ENCODE peak calls at places on chromosome 7, in four cellular contexts. K is K562, C is GM12878, G is Panc1. N is an unnamed sample.

GRCh38 chr7:53119514-53119933 is 84.1 kb downstream of the POM121L12 start:
- DNase-seq in K (no peak), C (no peak), G (no peak), N (no peak)

GRCh38 chr7:128172151-128172550 is 68.9 kb upstream of the LEP start:
- DNase-seq in K (no peak), C (no peak), G (no peak), N (no peak)

GRCh38 chr7:101386558-101387199 is 24.0 kb downstream of the COL26A1 start:
- DNase-seq in K (no peak), C (no peak), G (no peak), N (no peak)

GRCh38 chr7:107035446-107035845 is 9.1 kb upstream of the PRKAR2B start:
- DNase-seq in K (peak), C (no peak), G (peak), N (no peak)

GRCh38 chr7:48171190-48171589 is at the start of gene ABCA13:
- DNase-seq in K (no peak), C (no peak), G (no peak), N (no peak)

GRCh38 chr7:73663033-73663432 is 4.6 kb upstream of the VPS37D start:
- DNase-seq in K (no peak), C (no peak), G (no peak), N (no peak)

GRCh38 chr7:11786186-11786585 is 45.8 kb downstream of the THSD7A start:
- DNase-seq in K (no peak), C (no peak), G (peak), N (no peak)

GRCh38 chr7:149375234-149376008 is 85.4 kb downstream of the ZNF777 start:
- DNase-seq in K (no peak), C (no peak), G (no peak), N (no peak)

GRCh38 chr7:50580053-50580452 is 14.8 kb upstream of the DDC start:
- DNase-seq in K (no peak), C (no peak), G (no peak), N (no peak)

GRCh38 chr7:23372671-23373070 is 73.5 kb downstream of the MALSU1 start:
- DNase-seq in K (no peak), C (no peak), G (no peak), N (no peak)

GRCh38 chr7:91789558-91789957 is 90.9 kb downstream of the MTERF1 start:
- DNase-seq in K (no peak), C (no peak), G (no peak), N (no peak)

GRCh38 chr7:86826948-86827347 is 183.2 kb downstream of the GRM3 start:
- DNase-seq in K (no peak), C (no peak), G (no peak), N (no peak)

GRCh38 chr7:73623798-73624668 is at the start of gene MLXIPL:
- DNase-seq in K (peak), C (no peak), G (no peak), N (peak)

GRCh38 chr7:18693401-18693800 is 197.9 kb downstream of the HDAC9 start:
- DNase-seq in K (no peak), C (no peak), G (peak), N (no peak)

GRCh38 chr7:82677493-82677892 is 233.9 kb upstream of the CACNA2D1 start:
- DNase-seq in K (no peak), C (no peak), G (no peak), N (peak)

GRCh38 chr7:80876894-80877414 is 41.9 kb downstream of the SEMA3C start:
- DNase-seq in K (no peak), C (no peak), G (no peak), N (peak)

GRCh38 chr7:6636741-6637543 is at the start of gene ZNF316:
- DNase-seq in K (peak), C (no peak), G (no peak), N (peak)

GRCh38 chr7:111357691-111358090 is 204.6 kb downstream of the IMMP2L start:
- DNase-seq in K (no peak), C (no peak), G (no peak), N (no peak)

GRCh38 chr7:115679976-115680375 is 350.6 kb downstream of the TFEC start:
- DNase-seq in K (no peak), C (peak), G (peak), N (peak)

GRCh38 chr7:151078233-151079040 is 2.2 kb downstream of the FASTK start:
- DNase-seq in K (no peak), C (no peak), G (no peak), N (no peak)

GRCh38 chr7:23100697-23101096 is 4.9 kb upstream of the KLHL7 start:
- DNase-seq in K (peak), C (no peak), G (no peak), N (no peak)

GRCh38 chr7:128932862-128933821 is 4.6 kb upstream of the IRF5 start:
- DNase-seq in K (no peak), C (peak), G (no peak), N (peak)

GRCh38 chr7:2732959-2733584 is 45.1 kb downstream of the AMZ1 start:
- DNase-seq in K (peak), C (no peak), G (no peak), N (peak)

GRCh38 chr7:147438216-147438615 is 1152.3 kb upstream of the C7orf33 start:
- DNase-seq in K (no peak), C (no peak), G (no peak), N (no peak)

GRCh38 chr7:1253591-1254207 is 21.0 kb downstream of the UNCX start:
- DNase-seq in K (no peak), C (no peak), G (no peak), N (no peak)

GRCh38 chr7:93509303-93509702 is 65.2 kb downstream of the CALCR start:
- DNase-seq in K (no peak), C (no peak), G (no peak), N (no peak)

GRCh38 chr7:27409776-27410175 is 167.2 kb downstream of the EVX1 start:
- DNase-seq in K (no peak), C (no peak), G (no peak), N (no peak)

DNA sequence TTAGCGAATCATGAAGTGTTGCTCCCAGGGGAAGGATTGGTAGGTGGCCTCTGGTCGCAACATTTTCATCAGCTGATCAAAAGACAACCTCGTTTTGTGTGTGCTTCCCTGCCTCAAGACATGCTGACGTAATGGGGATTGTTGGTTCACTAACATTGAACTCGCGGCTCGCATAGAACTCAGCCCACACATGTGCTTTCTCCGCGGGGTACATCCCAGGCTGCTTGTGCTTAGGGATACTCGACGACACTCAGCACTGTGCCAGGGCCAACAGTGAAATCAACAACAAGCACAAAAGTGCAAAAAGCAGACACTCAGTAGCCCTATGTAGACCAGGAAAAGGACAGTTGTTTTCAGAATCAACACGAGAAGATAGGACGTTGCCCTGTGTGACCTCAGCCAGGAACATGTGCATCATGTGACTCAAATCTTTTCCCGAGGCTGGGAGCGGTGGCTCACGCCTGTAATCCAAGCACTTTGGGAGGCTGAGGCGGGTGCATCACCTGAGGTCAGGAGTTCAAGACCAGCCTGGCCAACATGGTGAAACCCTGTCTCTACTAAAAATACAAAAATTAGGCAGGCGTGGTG is 20.8 kb downstream of the WIPI2 start:
- DNase-seq in K (no peak), C (no peak), G (no peak), N (no peak)
- H3K27ac ChIP-seq in K (no peak), C (no peak), G (no peak), N (no peak)

DNA sequence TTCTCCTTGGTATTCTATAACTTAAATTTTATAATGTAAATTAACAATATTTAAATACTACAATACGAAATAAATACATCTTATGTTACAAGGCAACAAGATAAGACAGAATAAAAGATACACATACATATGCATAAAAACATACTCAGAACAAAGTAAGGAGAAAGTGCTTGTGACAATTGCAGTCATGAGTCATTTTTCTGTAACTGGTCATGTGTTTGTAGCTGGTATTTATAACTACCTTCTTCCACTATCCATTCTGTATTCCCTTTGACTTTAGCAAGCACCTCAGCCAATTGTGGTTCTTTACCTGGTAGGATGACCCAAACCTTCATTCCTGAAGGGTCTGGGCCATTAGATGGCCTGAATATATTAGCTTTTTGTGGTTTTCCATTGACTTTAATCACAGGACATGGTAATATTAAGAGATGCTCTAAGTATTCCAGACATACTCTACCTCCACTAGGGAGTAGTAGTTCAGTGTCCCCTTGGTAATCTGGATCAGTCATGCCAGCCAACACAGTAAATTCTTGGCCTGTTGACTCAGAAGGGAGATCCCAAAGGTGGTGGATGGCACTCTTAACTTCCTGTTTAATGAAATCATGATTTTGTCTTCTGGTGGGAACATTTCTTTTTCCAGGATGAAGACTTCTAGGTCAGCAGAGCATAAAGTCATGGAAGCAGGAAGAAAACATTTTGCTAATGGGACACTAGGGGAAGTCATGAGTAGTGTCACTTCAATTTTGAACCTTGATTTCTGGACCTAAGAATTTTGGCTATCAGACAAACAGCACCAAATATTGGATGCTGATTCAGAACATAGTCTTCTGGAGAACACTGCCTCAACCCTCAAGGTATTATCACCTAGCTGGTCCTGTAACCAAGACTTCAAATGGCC is 733.7 kb upstream of the IGFBP3 start:
- DNase-seq in K (no peak), C (no peak), G (no peak), N (no peak)
- TF ChIP-seq CTCF in K (no peak), C (no peak), G (no peak), N (no peak)

DNA sequence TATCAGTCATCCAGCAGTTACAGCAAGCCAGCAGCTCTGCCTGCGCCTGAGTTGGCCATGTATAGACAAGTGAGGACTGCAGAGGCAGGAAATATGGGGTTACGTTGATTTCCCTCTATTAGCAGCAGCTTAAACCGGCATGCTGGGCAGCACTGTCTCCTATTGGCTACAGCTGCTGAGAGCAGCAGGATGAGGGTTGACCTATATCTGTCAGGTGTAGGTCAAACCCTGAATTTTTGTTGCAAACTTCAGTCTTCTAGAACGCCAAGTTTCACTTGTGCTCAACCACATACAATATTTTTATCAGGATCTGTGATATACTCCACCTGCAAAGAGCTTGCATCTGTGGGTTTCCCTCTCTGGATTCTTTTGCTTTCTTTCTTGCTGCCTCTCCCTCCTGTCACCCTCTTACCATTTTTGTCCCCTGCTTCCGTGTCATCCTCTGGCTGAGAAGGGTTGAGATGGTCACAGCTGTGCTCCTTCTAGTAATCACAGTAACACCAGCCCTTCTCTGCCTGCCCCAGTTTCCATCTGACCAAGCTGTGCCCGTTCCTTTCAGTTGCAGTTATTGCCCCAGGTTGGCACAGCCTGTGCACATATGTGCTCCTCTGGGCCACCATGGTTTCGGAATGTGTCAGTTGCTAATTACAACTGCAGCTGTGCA is 23.8 kb upstream of the GLCCI1 start:
- DNase-seq in K (no peak), C (peak), G (no peak), N (peak)
- TF ChIP-seq POLR2AphosphoS5 in K (no peak), C (peak), G (no peak), N (peak)

GRCh38 chr7:121024568-121025055 is 36.1 kb downstream of the CPED1 start:
- DNase-seq in K (no peak), C (no peak), G (no peak), N (no peak)

GRCh38 chr7:121026159-121026558 is 37.6 kb downstream of the CPED1 start:
- DNase-seq in K (no peak), C (no peak), G (no peak), N (no peak)

GRCh38 chr7:121027761-121028681 is 39.5 kb downstream of the CPED1 start:
- DNase-seq in K (no peak), C (no peak), G (no peak), N (no peak)

GRCh38 chr7:121029302-121029701 is 40.8 kb downstream of the CPED1 start:
- DNase-seq in K (no peak), C (no peak), G (no peak), N (no peak)

GRCh38 chr7:121026577-121027111 is 38.1 kb downstream of the CPED1 start:
- DNase-seq in K (no peak), C (no peak), G (no peak), N (no peak)
- H3K27ac ChIP-seq in K (no peak), C (no peak), G (no peak), N (peak)

GRCh38 chr7:78607099-78607498 is 808.5 kb downstream of the PHTF2 start:
- DNase-seq in K (no peak), C (no peak), G (no peak), N (no peak)
- TF ChIP-seq CTCF in K (no peak), C (peak), G (peak), N (no peak)

GRCh38 chr7:95608344-95609173 is 12.2 kb upstream of the PDK4 start:
- DNase-seq in K (peak), C (peak), G (peak), N (peak)
- TF ChIP-seq POLR2AphosphoS5 in K (no peak), C (no peak), G (peak), N (peak)

GRCh38 chr7:133746305-133746704 is 380.8 kb upstream of the LRGUK start:
- DNase-seq in K (no peak), C (no peak), G (no peak), N (no peak)
- H3K27ac ChIP-seq in K (no peak), C (no peak), G (no peak), N (no peak)

GRCh38 chr7:45253368-45253767 is 95.8 kb downstream of the RAMP3 start:
- DNase-seq in K (no peak), C (no peak), G (no peak), N (no peak)

GRCh38 chr7:45255187-45255586 is 97.6 kb downstream of the RAMP3 start:
- DNase-seq in K (no peak), C (no peak), G (no peak), N (no peak)

GRCh38 chr7:45252248-45252647 is 94.7 kb downstream of the RAMP3 start:
- DNase-seq in K (no peak), C (no peak), G (no peak), N (no peak)

GRCh38 chr7:45256309-45256708 is 98.7 kb downstream of the RAMP3 start:
- DNase-seq in K (no peak), C (no peak), G (no peak), N (no peak)

DNA sequence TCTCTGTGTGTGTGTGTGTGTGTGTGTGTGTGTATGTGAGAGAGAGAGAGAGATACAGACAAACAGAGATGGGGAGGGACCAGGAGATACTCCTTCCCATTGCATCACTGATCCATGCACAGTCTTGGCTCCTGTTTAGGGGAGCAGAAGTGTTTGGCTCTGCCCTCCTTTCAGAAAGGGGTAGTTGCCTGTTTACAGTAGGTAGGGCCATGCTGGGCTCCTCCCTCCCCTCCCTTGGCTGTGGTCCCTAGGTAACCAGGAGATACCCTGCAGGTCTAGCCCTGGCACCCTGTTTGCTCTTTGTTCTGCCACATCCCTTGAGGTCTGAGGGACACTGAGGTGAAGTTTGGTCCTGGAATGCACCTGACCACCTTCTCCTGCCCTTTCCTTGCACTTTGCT is 95.3 kb downstream of the RAMP3 start:
- DNase-seq in K (no peak), C (no peak), G (no peak), N (no peak)
- TF ChIP-seq CTCF in K (no peak), C (no peak), G (no peak), N (no peak)

DNA sequence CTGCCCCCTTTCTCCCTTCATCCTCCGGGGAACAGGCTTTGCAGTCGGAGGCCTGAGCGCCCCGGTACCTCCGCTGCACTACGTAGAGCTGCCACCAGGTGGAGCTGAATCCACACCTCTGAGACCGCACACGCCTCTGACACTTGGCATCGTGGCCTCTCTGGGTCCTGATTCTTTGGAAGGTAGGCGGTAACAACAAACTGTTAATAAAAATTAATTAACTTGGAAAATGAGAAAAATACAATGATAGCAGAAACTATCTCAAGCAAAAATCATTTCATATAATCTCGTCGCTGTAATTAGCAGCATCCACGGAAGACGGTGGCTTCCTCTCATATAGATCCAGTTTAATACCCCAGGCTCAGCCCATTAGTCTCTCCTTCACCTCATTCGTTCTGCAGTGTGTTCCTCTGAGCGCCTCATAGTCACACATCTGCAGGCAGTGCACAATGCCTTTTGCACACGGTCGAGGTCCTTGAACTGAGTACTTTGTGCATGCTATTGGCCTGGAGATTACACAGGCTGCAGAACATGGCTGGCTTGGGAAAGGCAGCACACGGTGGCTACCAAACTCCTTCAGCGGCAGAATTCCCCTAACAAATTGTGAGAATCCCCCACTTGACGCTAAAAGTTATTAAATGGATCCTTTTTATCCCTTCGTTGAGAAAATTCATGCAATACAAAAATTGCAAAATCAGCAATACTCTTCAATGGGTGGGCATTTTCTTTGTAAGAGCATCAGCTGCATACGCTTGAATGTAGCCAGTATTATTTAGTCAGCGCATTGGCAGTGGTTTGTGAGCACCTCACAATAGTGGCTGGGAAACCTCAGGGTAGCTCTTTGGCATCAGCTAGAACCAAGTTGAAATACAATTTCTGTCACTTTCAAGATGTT is 18.7 kb downstream of the OR9A2 start:
- DNase-seq in K (peak), C (peak), G (peak), N (peak)
- TF ChIP-seq POLR2AphosphoS5 in K (no peak), C (no peak), G (no peak), N (no peak)